ENCODE peak calls at places on chromosomes 7 and 10, in six cellular contexts. One of them, this sample, is unnamed. For H3K36me3, the result is how much of the 10 kb centered on the place peaks cover.

GRCh38 chr7:30474893-30475292 is 3.7 kb downstream of the NOD1 start:
- DNase-seq in stomach: no peak
- DNase-seq in transverse colon: no peak
- DNase-seq in esophagus squamous epithelium: no peak
- DNase-seq in ovary: no peak
- DNase-seq in IMR-90: peak
- DNase-seq in this sample: no peak

GRCh38 chr7:29231671-29232267 is 37.2 kb downstream of the CHN2 start:
- DNase-seq in transverse colon: no peak
- DNase-seq in stomach: no peak
- DNase-seq in IMR-90: no peak
- DNase-seq in ovary: no peak
- DNase-seq in esophagus squamous epithelium: no peak
- DNase-seq in this sample: no peak

GRCh38 chr10:100878291-100878910 is 34.4 kb upstream of the SLF2 start:
- DNase-seq in IMR-90: peak
- DNase-seq in esophagus squamous epithelium: no peak
- DNase-seq in stomach: no peak
- DNase-seq in transverse colon: peak
- DNase-seq in ovary: peak
- DNase-seq in this sample: peak

GRCh38 chr10:118027397-118027796 is 19.3 kb downstream of the RAB11FIP2 start:
- DNase-seq in stomach: no peak
- DNase-seq in transverse colon: no peak
- DNase-seq in IMR-90: no peak
- DNase-seq in ovary: no peak
- DNase-seq in esophagus squamous epithelium: no peak
- DNase-seq in this sample: no peak

GRCh38 chr10:101489355-101489754 is 98.7 kb downstream of the POLL start:
- DNase-seq in ovary: no peak
- DNase-seq in stomach: no peak
- DNase-seq in esophagus squamous epithelium: no peak
- DNase-seq in IMR-90: peak
- DNase-seq in transverse colon: no peak
- DNase-seq in this sample: no peak

GRCh38 chr10:60394444-60394843 is 4.8 kb upstream of the ANK3 start:
- DNase-seq in stomach: no peak
- DNase-seq in IMR-90: no peak
- DNase-seq in esophagus squamous epithelium: no peak
- DNase-seq in ovary: no peak
- DNase-seq in transverse colon: no peak
- DNase-seq in this sample: no peak

GRCh38 chr7:30349816-30350215 is 65.4 kb downstream of the ZNRF2 start:
- DNase-seq in esophagus squamous epithelium: no peak
- DNase-seq in IMR-90: no peak
- DNase-seq in ovary: no peak
- DNase-seq in stomach: no peak
- DNase-seq in transverse colon: no peak
- DNase-seq in this sample: no peak

GRCh38 chr10:28302012-28302667 is 724 bp downstream of the MPP7 start:
- DNase-seq in transverse colon: peak
- DNase-seq in IMR-90: no peak
- DNase-seq in esophagus squamous epithelium: no peak
- DNase-seq in stomach: no peak
- DNase-seq in ovary: peak
- DNase-seq in this sample: no peak

GRCh38 chr7:108454674-108455523 is 1.3 kb downstream of the NRCAM start:
- DNase-seq in esophagus squamous epithelium: no peak
- DNase-seq in transverse colon: no peak
- DNase-seq in stomach: no peak
- DNase-seq in IMR-90: no peak
- DNase-seq in ovary: no peak
- DNase-seq in this sample: no peak

GRCh38 chr10:7409732-7410168 is 1.1 kb downstream of the SFMBT2 start:
- DNase-seq in stomach: no peak
- DNase-seq in IMR-90: no peak
- DNase-seq in esophagus squamous epithelium: no peak
- DNase-seq in ovary: no peak
- DNase-seq in transverse colon: no peak
- DNase-seq in this sample: no peak

GRCh38 chr10:129417164-129417563 is 49.9 kb upstream of the MGMT start:
- DNase-seq in ovary: no peak
- DNase-seq in transverse colon: no peak
- DNase-seq in stomach: no peak
- DNase-seq in IMR-90: peak
- DNase-seq in esophagus squamous epithelium: no peak
- DNase-seq in this sample: no peak

GRCh38 chr10:23525406-23525805 is 86.5 kb downstream of the OTUD1 start:
- DNase-seq in ovary: no peak
- DNase-seq in stomach: no peak
- DNase-seq in esophagus squamous epithelium: no peak
- DNase-seq in IMR-90: peak
- DNase-seq in transverse colon: peak
- DNase-seq in this sample: no peak

GRCh38 chr7:28126047-28127041 is 54.3 kb downstream of the JAZF1 start:
- DNase-seq in stomach: no peak
- DNase-seq in esophagus squamous epithelium: no peak
- DNase-seq in transverse colon: no peak
- DNase-seq in ovary: peak
- DNase-seq in IMR-90: no peak
- DNase-seq in this sample: no peak

GRCh38 chr7:12162420-12163113 is 48.5 kb upstream of the TMEM106B start:
- DNase-seq in IMR-90: peak
- DNase-seq in transverse colon: no peak
- DNase-seq in ovary: no peak
- DNase-seq in stomach: no peak
- DNase-seq in esophagus squamous epithelium: no peak
- DNase-seq in this sample: no peak

DNA sequence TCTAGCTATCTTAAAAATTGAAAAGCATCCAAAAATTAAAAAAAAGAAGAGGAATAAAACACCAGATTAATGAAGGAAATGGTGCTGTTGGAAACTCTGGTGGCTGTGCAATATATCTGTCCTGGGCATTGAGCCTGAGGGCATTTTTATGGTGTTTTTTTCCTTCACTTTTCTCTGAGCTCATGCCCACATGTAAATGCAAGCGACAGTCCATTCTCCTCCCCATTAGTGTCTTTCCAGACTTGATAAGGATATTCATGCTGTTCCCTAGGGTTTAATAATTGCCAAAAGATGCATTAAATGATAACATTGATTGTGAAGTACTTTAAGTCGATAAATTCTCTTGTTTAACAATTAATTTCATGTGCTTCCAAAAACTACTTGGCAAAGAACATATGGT is 384.6 kb downstream of the MDFIC start:
- DNase-seq in transverse colon: no peak
- DNase-seq in IMR-90: no peak
- DNase-seq in esophagus squamous epithelium: no peak
- DNase-seq in stomach: no peak
- DNase-seq in ovary: no peak
- DNase-seq in this sample: no peak
- H3K36me3 ChIP-seq in transverse colon: under half
- H3K36me3 ChIP-seq in IMR-90: under half
- H3K36me3 ChIP-seq in esophagus squamous epithelium: under half
- H3K36me3 ChIP-seq in stomach: under half
- H3K36me3 ChIP-seq in ovary: under half
- H3K36me3 ChIP-seq in this sample: under half

GRCh38 chr10:74437822-74438221 is 286.8 kb downstream of the ADK start:
- DNase-seq in ovary: no peak
- DNase-seq in IMR-90: peak
- DNase-seq in transverse colon: no peak
- DNase-seq in stomach: no peak
- DNase-seq in esophagus squamous epithelium: no peak
- DNase-seq in this sample: no peak

GRCh38 chr10:74433993-74434392 is 283.0 kb downstream of the ADK start:
- DNase-seq in transverse colon: no peak
- DNase-seq in IMR-90: no peak
- DNase-seq in ovary: no peak
- DNase-seq in esophagus squamous epithelium: no peak
- DNase-seq in stomach: no peak
- DNase-seq in this sample: no peak

GRCh38 chr10:74434577-74434976 is 283.6 kb downstream of the ADK start:
- DNase-seq in IMR-90: no peak
- DNase-seq in esophagus squamous epithelium: no peak
- DNase-seq in transverse colon: no peak
- DNase-seq in stomach: no peak
- DNase-seq in ovary: no peak
- DNase-seq in this sample: no peak

GRCh38 chr10:74436523-74437170 is 285.6 kb downstream of the ADK start:
- DNase-seq in IMR-90: no peak
- DNase-seq in stomach: no peak
- DNase-seq in ovary: no peak
- DNase-seq in transverse colon: no peak
- DNase-seq in esophagus squamous epithelium: no peak
- DNase-seq in this sample: no peak

DNA sequence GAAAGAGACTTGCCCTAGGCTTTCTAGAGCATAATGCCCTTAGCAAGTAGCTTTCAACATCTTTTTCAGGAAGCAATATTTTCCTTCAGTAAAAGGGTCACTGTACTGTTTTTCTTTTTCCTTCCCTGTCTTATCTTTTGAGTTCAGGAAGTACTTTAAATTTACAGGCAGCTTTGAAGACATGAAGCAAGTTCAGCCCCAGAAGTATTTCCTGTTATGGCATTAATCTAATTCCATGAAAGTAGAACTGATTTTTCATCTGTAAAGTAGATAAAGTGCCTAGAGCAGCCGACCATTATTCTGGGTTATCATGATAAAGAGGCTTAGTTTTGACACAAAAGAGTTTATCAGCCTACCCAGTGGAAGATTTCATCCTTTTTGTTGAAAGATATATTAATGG is 288.2 kb downstream of the ADK start:
- DNase-seq in IMR-90: no peak
- DNase-seq in transverse colon: no peak
- DNase-seq in esophagus squamous epithelium: no peak
- DNase-seq in ovary: no peak
- DNase-seq in stomach: no peak
- DNase-seq in this sample: no peak
- H3K27ac ChIP-seq in IMR-90: no peak
- H3K27ac ChIP-seq in transverse colon: no peak
- H3K27ac ChIP-seq in esophagus squamous epithelium: no peak
- H3K27ac ChIP-seq in ovary: no peak
- H3K27ac ChIP-seq in stomach: no peak
- H3K27ac ChIP-seq in this sample: no peak

DNA sequence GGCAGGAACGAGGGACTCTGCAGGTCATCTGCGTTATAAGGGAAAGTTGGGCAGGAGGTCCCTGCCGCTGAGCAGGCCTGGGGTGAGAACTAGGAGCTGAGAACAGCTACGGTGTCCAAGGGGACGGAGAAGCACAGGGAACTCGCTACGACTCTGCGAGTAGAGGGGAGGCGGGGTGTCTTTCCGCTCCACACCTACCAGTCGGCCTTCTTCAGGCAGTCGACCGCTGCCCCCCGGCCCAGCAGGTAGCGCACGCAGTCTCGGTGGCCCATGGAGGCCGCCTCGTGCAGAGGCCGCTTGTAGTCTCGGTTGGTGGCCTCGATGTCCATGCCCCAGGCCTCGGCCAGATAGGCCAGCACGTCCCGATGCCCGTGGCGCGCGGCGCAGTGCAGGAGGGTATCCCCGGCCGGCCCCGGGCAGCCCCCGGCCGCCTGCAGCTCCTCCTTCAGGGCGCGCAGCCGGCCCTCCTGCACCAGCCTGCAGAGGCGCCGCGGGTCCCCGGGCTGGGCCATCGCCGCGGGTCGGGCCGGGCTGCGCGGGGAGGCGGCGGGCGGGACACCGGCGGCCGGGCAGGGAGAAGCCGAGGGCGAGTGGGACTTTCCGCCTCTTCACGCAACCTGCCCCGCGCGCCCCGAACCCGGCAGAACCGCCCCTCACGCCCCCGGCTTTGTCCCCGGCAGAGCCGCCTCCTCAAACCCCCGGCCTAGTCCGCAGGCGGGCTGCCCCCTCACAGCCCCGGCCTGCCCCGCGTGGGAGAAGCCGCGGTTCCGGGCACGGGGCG is 660 bp downstream of the ANKRD16 start:
- DNase-seq in ovary: no peak
- DNase-seq in esophagus squamous epithelium: no peak
- DNase-seq in transverse colon: peak
- DNase-seq in IMR-90: no peak
- DNase-seq in stomach: peak
- DNase-seq in this sample: peak
- TF ChIP-seq POLR2A in ovary: no peak
- TF ChIP-seq POLR2A in esophagus squamous epithelium: no peak
- TF ChIP-seq POLR2A in transverse colon: no peak
- TF ChIP-seq POLR2A in IMR-90: no peak
- TF ChIP-seq POLR2A in stomach: no peak
- TF ChIP-seq POLR2A in this sample: no peak

DNA sequence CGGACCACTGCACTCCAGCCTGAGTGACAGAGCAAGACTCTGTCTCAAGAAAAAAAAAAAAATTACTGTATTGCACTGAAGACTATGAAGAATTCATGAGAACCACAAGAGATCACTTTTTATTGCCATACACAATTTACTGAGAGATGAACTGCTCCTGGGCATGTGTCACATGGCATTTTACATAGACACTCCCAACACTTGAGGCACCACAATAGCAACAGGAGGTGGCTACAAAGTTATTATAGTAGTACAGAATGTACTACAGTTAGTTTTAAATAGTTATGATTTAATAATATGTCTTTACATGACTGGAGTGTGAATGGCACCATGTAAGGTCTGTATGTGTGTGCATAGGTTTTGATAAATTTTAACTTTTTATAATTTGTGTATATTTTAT is 70.6 kb downstream of the KMT2E start:
- DNase-seq in IMR-90: no peak
- DNase-seq in esophagus squamous epithelium: no peak
- DNase-seq in stomach: no peak
- DNase-seq in ovary: no peak
- DNase-seq in transverse colon: no peak
- DNase-seq in this sample: no peak
- H3K36me3 ChIP-seq in IMR-90: under half
- H3K36me3 ChIP-seq in esophagus squamous epithelium: under half
- H3K36me3 ChIP-seq in stomach: under half
- H3K36me3 ChIP-seq in ovary: under half
- H3K36me3 ChIP-seq in transverse colon: half or more
- H3K36me3 ChIP-seq in this sample: under half

GRCh38 chr7:131522325-131522920 is 34.0 kb downstream of the PODXL start:
- DNase-seq in ovary: no peak
- DNase-seq in transverse colon: no peak
- DNase-seq in stomach: no peak
- DNase-seq in IMR-90: no peak
- DNase-seq in esophagus squamous epithelium: no peak
- DNase-seq in this sample: no peak
- H3K27ac ChIP-seq in ovary: no peak
- H3K27ac ChIP-seq in transverse colon: peak
- H3K27ac ChIP-seq in stomach: peak
- H3K27ac ChIP-seq in IMR-90: no peak
- H3K27ac ChIP-seq in esophagus squamous epithelium: peak
- H3K27ac ChIP-seq in this sample: peak

This sample was measured in right lobe of liver.